ENCODE peak calls at places on chromosomes 6 and 20, in five cellular contexts. One of them, this sample, is unnamed.

GRCh38 chr20:47585087-47585747 is 83.5 kb downstream of the NCOA3 start:
- DNase-seq in right lobe of liver: no peak
- DNase-seq in PC-3: no peak
- DNase-seq in lower lobe of right lung: no peak
- DNase-seq in breast epithelium: no peak
- DNase-seq in this sample: no peak

GRCh38 chr6:33571637-33572316 is 8.3 kb downstream of the BAK1 start:
- DNase-seq in right lobe of liver: no peak
- DNase-seq in PC-3: no peak
- DNase-seq in lower lobe of right lung: no peak
- DNase-seq in breast epithelium: no peak
- DNase-seq in this sample: no peak

GRCh38 chr6:9409126-9409525 is 973.8 kb upstream of the SLC35B3 start:
- DNase-seq in right lobe of liver: no peak
- DNase-seq in PC-3: no peak
- DNase-seq in lower lobe of right lung: no peak
- DNase-seq in breast epithelium: no peak
- DNase-seq in this sample: no peak

GRCh38 chr6:97094376-97094775 is 169.8 kb downstream of the KLHL32 start:
- DNase-seq in right lobe of liver: no peak
- DNase-seq in PC-3: no peak
- DNase-seq in lower lobe of right lung: no peak
- DNase-seq in breast epithelium: no peak
- DNase-seq in this sample: no peak

GRCh38 chr6:130385059-130385695 is 19.4 kb downstream of the TMEM200A start:
- DNase-seq in right lobe of liver: no peak
- DNase-seq in PC-3: no peak
- DNase-seq in lower lobe of right lung: no peak
- DNase-seq in breast epithelium: no peak
- DNase-seq in this sample: no peak

GRCh38 chr20:4513720-4514119 is 208.0 kb upstream of the PRND start:
- DNase-seq in right lobe of liver: no peak
- DNase-seq in PC-3: peak
- DNase-seq in lower lobe of right lung: no peak
- DNase-seq in breast epithelium: no peak
- DNase-seq in this sample: no peak

GRCh38 chr6:16746812-16747211 is 14.4 kb downstream of the ATXN1 start:
- DNase-seq in right lobe of liver: no peak
- DNase-seq in PC-3: no peak
- DNase-seq in lower lobe of right lung: no peak
- DNase-seq in breast epithelium: no peak
- DNase-seq in this sample: no peak

GRCh38 chr6:119351005-119351394 is 1.4 kb upstream of the MAN1A1 start:
- DNase-seq in right lobe of liver: no peak
- DNase-seq in PC-3: peak
- DNase-seq in lower lobe of right lung: no peak
- DNase-seq in breast epithelium: no peak
- DNase-seq in this sample: no peak

GRCh38 chr20:20740595-20740994 is 28.2 kb upstream of the RALGAPA2 start:
- DNase-seq in right lobe of liver: no peak
- DNase-seq in PC-3: no peak
- DNase-seq in lower lobe of right lung: no peak
- DNase-seq in breast epithelium: no peak
- DNase-seq in this sample: no peak

GRCh38 chr6:169035381-169036280 is 218.0 kb downstream of the THBS2 start:
- DNase-seq in right lobe of liver: no peak
- DNase-seq in PC-3: peak
- DNase-seq in lower lobe of right lung: no peak
- DNase-seq in breast epithelium: no peak
- DNase-seq in this sample: no peak

GRCh38 chr6:169029861-169030260 is 223.8 kb downstream of the THBS2 start:
- DNase-seq in right lobe of liver: no peak
- DNase-seq in PC-3: no peak
- DNase-seq in lower lobe of right lung: no peak
- DNase-seq in breast epithelium: no peak
- DNase-seq in this sample: no peak

GRCh38 chr6:169038691-169039090 is 215.0 kb downstream of the THBS2 start:
- DNase-seq in right lobe of liver: no peak
- DNase-seq in PC-3: no peak
- DNase-seq in lower lobe of right lung: no peak
- DNase-seq in breast epithelium: no peak
- DNase-seq in this sample: no peak

DNA sequence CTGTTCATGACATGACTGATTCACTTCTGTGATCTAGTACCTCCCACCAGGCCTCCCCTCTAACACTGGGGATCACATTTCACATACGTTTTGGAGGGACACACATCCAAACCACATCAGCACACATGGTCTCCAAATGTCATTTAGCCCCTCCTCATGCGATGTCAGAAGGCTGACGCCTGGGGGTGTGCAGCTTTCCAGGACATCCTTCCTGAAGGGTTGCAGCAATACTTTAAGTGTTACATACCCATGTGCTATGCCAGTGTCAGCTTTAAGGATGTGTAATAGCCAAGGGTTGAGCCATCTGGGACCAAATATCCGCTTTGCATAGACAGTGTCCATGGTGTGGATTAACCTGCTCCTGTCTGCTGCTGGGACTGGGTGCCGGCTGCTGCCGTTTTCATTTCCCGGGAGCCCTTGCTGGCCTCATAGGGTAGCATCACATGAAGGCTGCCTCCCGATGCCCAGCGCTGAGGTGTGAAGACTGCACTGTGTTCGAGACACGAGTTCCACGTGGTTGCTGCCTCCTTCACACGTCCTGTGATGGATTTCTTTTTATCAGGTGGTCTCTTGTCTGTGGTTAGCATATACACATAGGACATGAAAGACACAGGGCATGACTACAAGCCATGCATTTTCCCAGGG is 219.0 kb downstream of the THBS2 start:
- DNase-seq in right lobe of liver: no peak
- DNase-seq in PC-3: no peak
- DNase-seq in lower lobe of right lung: no peak
- DNase-seq in breast epithelium: no peak
- DNase-seq in this sample: no peak
- H3K27ac ChIP-seq in right lobe of liver: no peak
- H3K27ac ChIP-seq in PC-3: no peak
- H3K27ac ChIP-seq in lower lobe of right lung: no peak
- H3K27ac ChIP-seq in breast epithelium: no peak
- H3K27ac ChIP-seq in this sample: no peak

DNA sequence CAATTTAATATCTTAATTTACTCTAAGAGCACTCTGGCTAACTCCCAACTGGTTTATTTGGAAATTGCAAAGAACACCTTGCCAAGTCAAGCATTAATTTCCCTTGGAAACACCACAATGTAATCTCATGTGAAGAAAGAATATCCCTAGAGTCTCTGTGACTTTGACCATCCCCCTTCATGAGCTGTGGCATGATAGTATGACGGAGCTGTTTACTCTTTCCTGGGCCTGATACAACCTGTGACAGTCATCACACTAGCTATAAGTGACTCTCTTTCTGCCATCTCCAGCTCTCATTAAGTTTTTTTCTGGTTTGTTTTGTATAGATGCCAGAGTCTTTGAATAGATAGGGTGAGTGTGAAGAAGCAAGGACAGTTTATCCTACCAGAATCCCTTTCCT is 470.3 kb upstream of the JARID2 start:
- DNase-seq in right lobe of liver: no peak
- DNase-seq in PC-3: no peak
- DNase-seq in lower lobe of right lung: no peak
- DNase-seq in breast epithelium: no peak
- DNase-seq in this sample: no peak
- H3K27ac ChIP-seq in right lobe of liver: no peak
- H3K27ac ChIP-seq in PC-3: no peak
- H3K27ac ChIP-seq in lower lobe of right lung: no peak
- H3K27ac ChIP-seq in breast epithelium: no peak
- H3K27ac ChIP-seq in this sample: no peak

GRCh38 chr20:3119044-3119443 is 34.5 kb upstream of the AVP start:
- DNase-seq in right lobe of liver: no peak
- DNase-seq in PC-3: no peak
- DNase-seq in lower lobe of right lung: no peak
- DNase-seq in breast epithelium: no peak
- DNase-seq in this sample: no peak

GRCh38 chr20:3126527-3126859 is 33.2 kb downstream of the FASTKD5 start:
- DNase-seq in right lobe of liver: no peak
- DNase-seq in PC-3: no peak
- DNase-seq in lower lobe of right lung: no peak
- DNase-seq in breast epithelium: no peak
- DNase-seq in this sample: no peak

GRCh38 chr20:3121955-3122610 is 37.6 kb upstream of the AVP start:
- DNase-seq in right lobe of liver: no peak
- DNase-seq in PC-3: no peak
- DNase-seq in lower lobe of right lung: no peak
- DNase-seq in breast epithelium: no peak
- DNase-seq in this sample: no peak

GRCh38 chr20:3121271-3121911 is 36.9 kb upstream of the AVP start:
- DNase-seq in right lobe of liver: no peak
- DNase-seq in PC-3: no peak
- DNase-seq in lower lobe of right lung: no peak
- DNase-seq in breast epithelium: no peak
- DNase-seq in this sample: no peak

DNA sequence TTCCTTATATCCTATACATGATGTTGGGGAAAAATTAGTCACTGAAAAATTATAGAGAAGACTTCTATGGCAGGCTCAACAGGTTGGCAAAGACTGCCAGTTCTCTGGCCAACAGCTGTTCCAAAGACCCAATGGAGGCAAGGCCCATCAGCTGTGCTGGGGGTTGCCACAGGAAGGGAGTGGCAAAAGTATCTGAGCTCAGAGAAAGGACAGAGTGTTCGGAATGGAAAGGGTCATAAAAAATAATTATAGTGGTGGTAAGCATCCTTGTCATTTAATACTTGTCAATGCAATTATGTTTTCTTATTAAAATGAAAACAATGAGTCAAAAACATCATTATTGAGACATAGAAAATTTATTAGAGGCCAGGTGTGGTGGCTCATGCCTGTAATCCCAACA is 36.1 kb downstream of the FASTKD5 start:
- DNase-seq in right lobe of liver: no peak
- DNase-seq in PC-3: no peak
- DNase-seq in lower lobe of right lung: no peak
- DNase-seq in breast epithelium: no peak
- DNase-seq in this sample: no peak
- H3K27ac ChIP-seq in right lobe of liver: no peak
- H3K27ac ChIP-seq in PC-3: peak
- H3K27ac ChIP-seq in lower lobe of right lung: no peak
- H3K27ac ChIP-seq in breast epithelium: no peak
- H3K27ac ChIP-seq in this sample: no peak

GRCh38 chr20:33908351-33908750 is 85.4 kb upstream of the RALY start:
- DNase-seq in right lobe of liver: no peak
- DNase-seq in PC-3: no peak
- DNase-seq in lower lobe of right lung: no peak
- DNase-seq in breast epithelium: no peak
- DNase-seq in this sample: no peak

GRCh38 chr20:33909331-33909921 is 84.3 kb upstream of the RALY start:
- DNase-seq in right lobe of liver: no peak
- DNase-seq in PC-3: peak
- DNase-seq in lower lobe of right lung: no peak
- DNase-seq in breast epithelium: no peak
- DNase-seq in this sample: no peak

GRCh38 chr20:33908868-33909267 is 84.8 kb upstream of the RALY start:
- DNase-seq in right lobe of liver: no peak
- DNase-seq in PC-3: no peak
- DNase-seq in lower lobe of right lung: no peak
- DNase-seq in breast epithelium: no peak
- DNase-seq in this sample: no peak

GRCh38 chr20:33910056-33910455 is 83.7 kb upstream of the RALY start:
- DNase-seq in right lobe of liver: no peak
- DNase-seq in PC-3: no peak
- DNase-seq in lower lobe of right lung: no peak
- DNase-seq in breast epithelium: no peak
- DNase-seq in this sample: no peak

GRCh38 chr20:33910529-33911327 is 83.0 kb upstream of the RALY start:
- DNase-seq in right lobe of liver: no peak
- DNase-seq in PC-3: no peak
- DNase-seq in lower lobe of right lung: no peak
- DNase-seq in breast epithelium: no peak
- DNase-seq in this sample: no peak
- H3K27ac ChIP-seq in right lobe of liver: no peak
- H3K27ac ChIP-seq in PC-3: no peak
- H3K27ac ChIP-seq in lower lobe of right lung: peak
- H3K27ac ChIP-seq in breast epithelium: no peak
- H3K27ac ChIP-seq in this sample: no peak

GRCh38 chr20:23419995-23420901 is 1.0 kb downstream of the NAPB start:
- DNase-seq in right lobe of liver: peak
- DNase-seq in PC-3: peak
- DNase-seq in lower lobe of right lung: peak
- DNase-seq in breast epithelium: no peak
- DNase-seq in this sample: no peak

GRCh38 chr20:23415555-23415954 is 5.7 kb downstream of the NAPB start:
- DNase-seq in right lobe of liver: no peak
- DNase-seq in PC-3: no peak
- DNase-seq in lower lobe of right lung: no peak
- DNase-seq in breast epithelium: no peak
- DNase-seq in this sample: no peak

GRCh38 chr20:23415958-23416583 is 5.2 kb downstream of the NAPB start:
- DNase-seq in right lobe of liver: no peak
- DNase-seq in PC-3: no peak
- DNase-seq in lower lobe of right lung: no peak
- DNase-seq in breast epithelium: no peak
- DNase-seq in this sample: no peak

GRCh38 chr20:23419657-23419994 is 1.7 kb downstream of the NAPB start:
- DNase-seq in right lobe of liver: no peak
- DNase-seq in PC-3: no peak
- DNase-seq in lower lobe of right lung: no peak
- DNase-seq in breast epithelium: no peak
- DNase-seq in this sample: no peak

DNA sequence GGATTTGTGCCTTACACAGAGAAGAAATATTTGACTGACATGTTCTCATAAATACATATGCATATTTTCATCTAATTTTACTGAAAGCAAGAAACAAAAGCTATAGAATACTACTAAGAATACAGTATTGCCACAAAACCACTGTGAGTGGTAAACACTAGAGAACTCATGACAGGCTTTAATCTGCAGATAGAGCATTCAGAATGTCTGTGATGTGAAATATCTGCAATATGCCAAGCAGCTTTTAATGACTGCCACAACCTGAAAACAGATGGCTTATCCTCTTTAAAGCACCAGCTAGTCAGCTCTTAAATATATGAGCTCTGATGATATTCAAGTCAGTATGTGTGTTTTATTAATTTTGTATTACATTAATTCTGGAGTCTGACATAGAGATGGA is 3.4 kb downstream of the NAPB start:
- DNase-seq in right lobe of liver: no peak
- DNase-seq in PC-3: no peak
- DNase-seq in lower lobe of right lung: no peak
- DNase-seq in breast epithelium: no peak
- DNase-seq in this sample: no peak
- H3K27ac ChIP-seq in right lobe of liver: no peak
- H3K27ac ChIP-seq in PC-3: no peak
- H3K27ac ChIP-seq in lower lobe of right lung: no peak
- H3K27ac ChIP-seq in breast epithelium: no peak
- H3K27ac ChIP-seq in this sample: no peak

GRCh38 chr20:45819466-45819865 is 7.0 kb downstream of the UBE2C start:
- DNase-seq in right lobe of liver: no peak
- DNase-seq in PC-3: no peak
- DNase-seq in lower lobe of right lung: no peak
- DNase-seq in breast epithelium: no peak
- DNase-seq in this sample: no peak
- H3K27ac ChIP-seq in right lobe of liver: no peak
- H3K27ac ChIP-seq in PC-3: no peak
- H3K27ac ChIP-seq in lower lobe of right lung: no peak
- H3K27ac ChIP-seq in breast epithelium: no peak
- H3K27ac ChIP-seq in this sample: no peak